ENCODE peak calls at places on chromosome 18, in ten cellular contexts. F is tibial artery, M is AG09309, J is foreskin fibroblast, Y is adrenal gland, V is brain microvascular endothelial cell, P is fibroblast of lung, U is epithelial cell of esophagus, T is Caco-2, X is AG10803. D is an unnamed sample.

GRCh38 chr18:47261902-47262301 is 10.4 kb upstream of the SKOR2 start:
- DNase-seq in F (no peak), M (no peak), J (no peak), Y (no peak), V (no peak), P (no peak), U (no peak), T (no peak), X (no peak), D (no peak)

GRCh38 chr18:36745219-36745975 is 83.4 kb downstream of the TPGS2 start:
- DNase-seq in F (no peak), M (no peak), J (no peak), Y (no peak), V (no peak), P (no peak), U (peak), T (no peak), X (no peak), D (no peak)

GRCh38 chr18:23485386-23485785 is 17.9 kb upstream of the RMC1 start:
- DNase-seq in F (no peak), M (no peak), J (no peak), Y (no peak), V (no peak), P (no peak), U (no peak), T (no peak), X (no peak), D (no peak)

GRCh38 chr18:43525149-43525548 is 247.9 kb upstream of the SYT4 start:
- DNase-seq in F (no peak), M (no peak), J (no peak), Y (no peak), V (no peak), P (no peak), U (no peak), T (no peak), X (no peak), D (no peak)

GRCh38 chr18:50679656-50680055 is 119.8 kb downstream of the MAPK4 start:
- DNase-seq in F (peak), M (no peak), J (no peak), Y (no peak), V (no peak), P (no peak), U (no peak), T (no peak), X (no peak), D (no peak)

GRCh38 chr18:35241523-35241804 is 630 bp downstream of the ZNF397 start:
- DNase-seq in F (no peak), M (no peak), J (no peak), Y (no peak), V (no peak), P (no peak), U (no peak), T (no peak), X (no peak), D (no peak)

GRCh38 chr18:55515946-55516710 is 71.9 kb downstream of the TCF4 start:
- DNase-seq in F (no peak), M (peak), J (no peak), Y (no peak), V (peak), P (peak), U (peak), T (no peak), X (peak), D (no peak)

GRCh38 chr18:63119647-63120046 is 199.9 kb downstream of the BCL2 start:
- DNase-seq in F (no peak), M (peak), J (peak), Y (no peak), V (no peak), P (peak), U (peak), T (peak), X (peak), D (no peak)

GRCh38 chr18:75353357-75353756 is 74.1 kb downstream of the SMIM21 start:
- DNase-seq in F (no peak), M (no peak), J (no peak), Y (no peak), V (no peak), P (no peak), U (no peak), T (no peak), X (no peak), D (no peak)

GRCh38 chr18:73979742-73980141 is 167.9 kb downstream of the FBXO15 start:
- DNase-seq in F (no peak), M (peak), J (peak), Y (no peak), V (no peak), P (peak), U (peak), T (no peak), X (peak), D (no peak)

GRCh38 chr18:10032331-10032979 is 118.6 kb downstream of the VAPA start:
- DNase-seq in F (no peak), M (no peak), J (no peak), Y (peak), V (no peak), P (peak), U (no peak), T (no peak), X (no peak), D (no peak)

GRCh38 chr18:3067213-3068118 is 54.5 kb upstream of the LPIN2 start:
- DNase-seq in F (no peak), M (no peak), J (no peak), Y (no peak), V (no peak), P (no peak), U (no peak), T (no peak), X (no peak), D (no peak)

GRCh38 chr18:5630766-5631413 is 87.1 kb upstream of the EPB41L3 start:
- DNase-seq in F (no peak), M (no peak), J (no peak), Y (peak), V (peak), P (no peak), U (no peak), T (no peak), X (no peak), D (no peak)

GRCh38 chr18:28494151-28494550 is 317.2 kb upstream of the CDH2 start:
- DNase-seq in F (no peak), M (peak), J (no peak), Y (no peak), V (no peak), P (peak), U (no peak), T (peak), X (peak), D (no peak)

GRCh38 chr18:32372381-32373061 is 98.2 kb downstream of the GAREM1 start:
- DNase-seq in F (no peak), M (no peak), J (no peak), Y (no peak), V (no peak), P (no peak), U (peak), T (peak), X (no peak), D (peak)

GRCh38 chr18:13638684-13639083 is 87.7 kb downstream of the FAM210A start:
- DNase-seq in F (no peak), M (no peak), J (no peak), Y (no peak), V (no peak), P (no peak), U (no peak), T (no peak), X (no peak), D (no peak)

GRCh38 chr18:75207298-75208054 is 1.5 kb downstream of the PTGR3 start:
- DNase-seq in F (no peak), M (no peak), J (peak), Y (no peak), V (no peak), P (peak), U (peak), T (no peak), X (peak), D (no peak)

DNA sequence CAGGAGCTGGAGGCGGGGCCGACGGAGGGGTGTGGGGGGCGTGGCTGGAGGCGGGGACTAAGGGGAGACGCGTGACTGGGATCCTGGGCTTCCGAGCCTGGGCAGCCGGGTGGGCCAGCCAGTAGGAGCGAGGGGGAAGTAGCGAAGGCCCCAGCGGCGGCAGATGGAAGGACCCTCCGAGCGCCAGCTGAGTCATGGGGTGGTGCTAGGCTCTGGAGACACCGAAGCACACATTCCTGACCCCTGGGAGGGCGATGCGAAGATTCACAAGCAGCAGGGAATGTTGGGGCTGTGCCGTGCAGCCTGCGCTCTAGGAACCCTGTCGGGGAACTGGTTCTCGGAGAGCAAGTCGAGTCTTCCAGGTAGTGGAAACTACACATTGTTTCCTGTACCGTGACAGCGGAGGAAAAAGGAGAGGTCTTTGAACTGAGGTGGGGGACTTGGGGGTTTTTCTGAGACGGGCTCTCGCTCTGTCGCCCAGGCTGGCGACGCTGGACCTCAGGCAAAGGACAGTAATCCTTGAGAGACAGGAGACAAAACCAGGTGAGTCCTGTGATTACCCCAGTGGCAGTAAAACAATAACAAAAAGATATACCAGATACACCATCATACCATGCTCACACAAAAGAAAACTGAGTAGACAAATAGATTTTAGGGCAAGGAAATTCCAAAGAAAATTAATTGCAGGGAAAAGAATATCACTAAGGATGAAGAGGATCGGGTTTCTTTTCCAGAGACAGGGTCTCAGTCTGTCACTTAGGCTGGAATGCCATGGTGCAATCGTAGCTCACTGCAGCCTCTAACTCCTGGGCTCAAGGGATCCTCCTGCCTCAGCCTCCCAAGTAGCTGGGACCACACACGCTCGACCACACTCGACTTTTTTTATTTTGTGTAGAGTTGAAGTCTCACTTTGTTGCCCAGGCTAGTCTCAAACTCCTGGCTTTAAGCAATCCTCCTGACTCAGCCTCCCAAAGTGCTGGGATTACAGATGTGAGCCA is 828 bp upstream of the AFG3L2 start:
- DNase-seq in F (no peak), M (no peak), J (no peak), Y (no peak), V (no peak), P (peak), U (peak), T (peak), X (no peak), D (peak)
- TF ChIP-seq CTCF in F (peak), M (peak), J (no peak), Y (peak), V (peak), P (no peak), U (peak), T (no peak), X (peak), D (peak)

GRCh38 chr18:61949946-61950345 is 57.1 kb upstream of the RNF152 start:
- DNase-seq in F (no peak), M (no peak), J (no peak), Y (peak), V (peak), P (peak), U (peak), T (no peak), X (peak), D (no peak)
- H3K4me3 ChIP-seq in F (peak), M (peak), J (no peak), Y (no peak), V (no peak), P (no peak), U (no peak), T (no peak), X (no peak), D (no peak)

GRCh38 chr18:58067611-58068010 is 23.6 kb downstream of the NEDD4L start:
- DNase-seq in F (no peak), M (no peak), J (no peak), Y (no peak), V (no peak), P (no peak), U (no peak), T (no peak), X (no peak), D (no peak)
- TF ChIP-seq CTCF in F (no peak), M (no peak), J (no peak), Y (no peak), V (no peak), P (no peak), U (no peak), T (no peak), X (no peak), D (no peak)

DNA sequence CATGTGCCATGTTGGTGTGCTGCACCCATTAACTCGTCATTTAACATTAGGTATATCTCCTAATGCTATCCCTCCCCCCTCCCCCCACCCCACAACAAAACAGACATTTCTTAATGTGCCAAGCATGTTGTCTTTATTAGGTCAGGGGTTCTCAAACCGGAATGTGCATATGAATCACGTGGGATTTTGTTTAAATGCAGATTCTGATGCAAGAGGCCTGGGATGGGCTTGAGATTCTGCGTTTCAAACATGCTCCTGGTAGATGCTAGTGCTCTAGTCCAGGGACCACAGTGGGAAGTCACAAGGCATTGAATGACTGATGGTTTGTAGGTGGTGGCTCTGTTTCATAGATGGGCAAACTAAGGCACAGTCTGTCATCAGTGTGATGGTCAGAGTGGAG is 184.7 kb downstream of the SMAD7 start:
- DNase-seq in F (no peak), M (no peak), J (no peak), Y (no peak), V (no peak), P (no peak), U (no peak), T (no peak), X (peak), D (no peak)
- H3K4me3 ChIP-seq in F (no peak), M (no peak), J (no peak), Y (no peak), V (no peak), P (no peak), U (no peak), T (no peak), X (no peak), D (no peak)

GRCh38 chr18:64115906-64116305 is 33.0 kb downstream of the LINC00305 start:
- DNase-seq in F (no peak), M (no peak), J (no peak), Y (no peak), V (no peak), P (no peak), U (no peak), T (no peak), X (no peak), D (no peak)

GRCh38 chr18:64116806-64117205 is 32.1 kb downstream of the LINC00305 start:
- DNase-seq in F (no peak), M (no peak), J (no peak), Y (no peak), V (no peak), P (no peak), U (no peak), T (no peak), X (no peak), D (no peak)

DNA sequence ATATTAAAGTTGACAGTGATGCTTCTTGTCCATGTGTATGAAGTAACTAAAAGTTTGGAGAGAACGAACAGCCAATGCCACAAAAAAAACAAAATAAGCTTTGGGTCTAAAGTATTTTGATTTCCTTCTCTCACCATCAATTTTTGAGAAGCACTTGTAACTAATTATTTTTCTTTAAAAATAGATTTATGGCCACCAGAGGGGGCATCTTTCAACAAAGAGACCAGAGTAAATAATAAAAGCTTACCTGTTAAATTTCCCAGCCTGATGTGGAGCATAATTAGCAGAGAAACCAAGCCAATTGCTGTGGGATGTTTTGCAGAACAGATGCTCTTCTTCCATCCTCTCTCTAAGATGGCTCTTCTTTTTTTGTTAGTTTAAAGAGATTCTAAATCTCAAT is 29.0 kb downstream of the LINC00305 start:
- DNase-seq in F (no peak), M (no peak), J (no peak), Y (no peak), V (no peak), P (no peak), U (peak), T (no peak), X (no peak), D (no peak)
- TF ChIP-seq CTCF in F (no peak), M (no peak), J (no peak), Y (no peak), V (no peak), P (no peak), U (no peak), T (no peak), X (no peak), D (peak)

GRCh38 chr18:57780318-57781127 is 22.6 kb downstream of the ATP8B1 start:
- DNase-seq in F (no peak), M (no peak), J (peak), Y (no peak), V (peak), P (peak), U (peak), T (no peak), X (peak), D (no peak)
- H3K4me3 ChIP-seq in F (no peak), M (no peak), J (no peak), Y (no peak), V (no peak), P (no peak), U (no peak), T (no peak), X (no peak), D (no peak)

DNA sequence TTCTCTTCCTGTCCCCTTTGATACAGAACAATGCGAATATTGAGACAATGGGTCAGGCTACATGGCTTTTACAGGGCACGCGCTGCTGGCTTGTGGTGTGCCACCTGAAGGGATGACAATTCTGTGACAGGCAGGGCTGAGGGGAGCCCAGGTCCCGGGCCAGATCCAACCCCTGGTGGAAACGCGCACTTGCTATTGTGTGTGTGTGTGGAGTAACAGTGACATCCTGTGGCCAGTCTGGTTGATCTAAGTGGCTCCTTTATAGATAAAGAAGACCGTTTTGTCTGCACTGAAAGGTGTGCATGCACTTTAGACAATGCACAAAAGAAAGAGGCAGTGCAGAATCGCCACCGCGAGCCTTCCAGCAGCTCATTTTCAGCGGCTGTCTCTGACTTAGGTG is 273.6 kb downstream of the HRH4 start:
- DNase-seq in F (no peak), M (no peak), J (no peak), Y (no peak), V (no peak), P (no peak), U (peak), T (peak), X (no peak), D (no peak)
- TF ChIP-seq CTCF in F (no peak), M (peak), J (peak), Y (no peak), V (peak), P (no peak), U (peak), T (peak), X (peak), D (peak)